ENCODE peak calls at places on chromosomes 11 and 22, in ten cellular contexts. J, E, F, Z, K, L, V, H, A and T are unnamed samples. For H3K4me1, the result is how much of the 10 kb centered on the place peaks cover.

GRCh38 chr11:57658023-57658361 is 430 bp downstream of the CLP1 start:
- DNase-seq in K (peak), L (no peak), A (no peak), V (no peak), E (no peak), F (no peak), Z (peak), H (no peak), J (no peak), T (no peak)

GRCh38 chr11:113446938-113447337 is 28.3 kb downstream of the DRD2 start:
- DNase-seq in Z (no peak), E (no peak), K (no peak), J (no peak), A (no peak), L (no peak), H (no peak), V (no peak), F (no peak), T (no peak)

GRCh38 chr22:34236527-34236926 is 316.3 kb upstream of the LARGE1 start:
- DNase-seq in J (no peak), H (no peak), V (no peak), A (no peak), K (no peak), F (no peak), L (peak), E (peak), Z (no peak), T (no peak)

GRCh38 chr11:129950319-129951034 is 52.2 kb downstream of the PRDM10 start:
- DNase-seq in H (no peak), F (peak), K (peak), A (peak), V (no peak), J (peak), Z (no peak), E (no peak), L (no peak), T (no peak)

GRCh38 chr11:96234866-96235441 is 108.0 kb downstream of the MAML2 start:
- DNase-seq in Z (no peak), K (peak), L (no peak), A (no peak), F (no peak), H (no peak), V (no peak), J (no peak), E (no peak), T (no peak)

GRCh38 chr11:35126000-35126878 is 12.7 kb upstream of the CD44 start:
- DNase-seq in Z (peak), J (no peak), E (no peak), H (no peak), V (no peak), F (no peak), L (no peak), K (no peak), A (no peak), T (no peak)

GRCh38 chr22:21673534-21674321 is 7.9 kb downstream of the PPIL2 start:
- DNase-seq in V (no peak), F (no peak), Z (no peak), K (no peak), E (no peak), L (no peak), H (no peak), A (no peak), J (no peak), T (no peak)

GRCh38 chr22:43142881-43143562 is at the start of gene MCAT:
- DNase-seq in L (peak), J (peak), E (peak), Z (peak), F (peak), K (peak), H (peak), A (peak), V (peak), T (peak)

GRCh38 chr22:45997077-45997774 is 20.3 kb upstream of the WNT7B start:
- DNase-seq in E (peak), Z (peak), F (peak), V (no peak), K (peak), A (peak), L (peak), H (peak), J (peak), T (no peak)

GRCh38 chr11:128716231-128716630 is 22.4 kb downstream of the FLI1 start:
- DNase-seq in V (no peak), K (peak), Z (no peak), H (no peak), J (no peak), F (no peak), A (no peak), L (no peak), E (no peak), T (no peak)

GRCh38 chr11:60887531-60887930 is 18.9 kb downstream of the PRPF19 start:
- DNase-seq in V (peak), J (no peak), A (peak), F (no peak), E (no peak), Z (peak), L (no peak), K (peak), H (no peak), T (no peak)

GRCh38 chr22:23908561-23909205 is 14.5 kb downstream of the MIF start:
- DNase-seq in F (no peak), E (no peak), A (no peak), V (no peak), J (no peak), L (no peak), Z (no peak), H (no peak), K (no peak), T (no peak)

GRCh38 chr11:124551189-124551588 is 7.7 kb upstream of the OR8B12 start:
- DNase-seq in Z (no peak), E (no peak), K (no peak), F (no peak), H (no peak), A (no peak), V (no peak), J (no peak), L (no peak), T (no peak)

GRCh38 chr22:33984211-33984610 is 63.9 kb upstream of the LARGE1 start:
- DNase-seq in Z (no peak), H (no peak), F (no peak), E (no peak), K (no peak), V (no peak), L (no peak), J (no peak), A (no peak), T (no peak)

GRCh38 chr22:46661221-46661851 is 41.1 kb downstream of the GRAMD4 start:
- DNase-seq in K (peak), L (no peak), E (peak), V (no peak), H (no peak), J (no peak), F (no peak), A (peak), Z (peak), T (peak)

GRCh38 chr11:125062196-125062930 is 742 bp upstream of the SLC37A2 start:
- DNase-seq in Z (no peak), V (no peak), H (no peak), J (no peak), F (no peak), K (peak), L (no peak), A (no peak), E (no peak), T (no peak)

GRCh38 chr11:118980191-118980881 is 8.8 kb downstream of the FOXR1 start:
- DNase-seq in J (peak), H (no peak), A (no peak), V (no peak), K (no peak), L (peak), F (peak), Z (no peak), E (peak), T (no peak)

GRCh38 chr11:14422052-14422813 is 63.2 kb upstream of the RRAS2 start:
- DNase-seq in Z (no peak), F (peak), J (peak), L (peak), K (peak), E (peak), V (peak), A (peak), H (peak), T (no peak)

GRCh38 chr11:110525883-110526282 is 96.1 kb downstream of the FDX1 start:
- DNase-seq in F (peak), H (no peak), V (no peak), Z (no peak), E (no peak), L (no peak), A (peak), J (peak), K (peak), T (no peak)

GRCh38 chr22:49269928-49270327 is 557.7 kb downstream of the BRD1 start:
- DNase-seq in A (no peak), J (no peak), L (no peak), E (no peak), Z (no peak), H (peak), V (no peak), K (no peak), F (peak), T (no peak)

GRCh38 chr11:78425436-78425835 is 7.8 kb upstream of the GAB2 start:
- DNase-seq in E (no peak), H (no peak), L (no peak), K (no peak), F (no peak), V (no peak), A (no peak), J (no peak), Z (no peak), T (no peak)

GRCh38 chr11:76445122-76446084 is 585 bp downstream of the EMSY start:
- DNase-seq in Z (peak), L (peak), H (peak), F (peak), A (peak), V (no peak), K (peak), E (peak), J (peak), T (peak)

GRCh38 chr11:92550411-92550810 is 325.8 kb downstream of the FAT3 start:
- DNase-seq in J (no peak), H (no peak), E (no peak), L (no peak), Z (no peak), F (no peak), A (no peak), K (no peak), V (peak), T (no peak)

GRCh38 chr11:70517996-70518907 is 119.9 kb downstream of the CTTN start:
- DNase-seq in Z (no peak), F (no peak), E (peak), J (no peak), A (peak), H (peak), V (no peak), L (no peak), K (peak), T (no peak)

GRCh38 chr11:6127881-6128280 is 20.4 kb downstream of the OR56B4 start:
- DNase-seq in L (no peak), Z (no peak), E (no peak), V (no peak), F (no peak), H (no peak), J (no peak), K (no peak), A (no peak), T (no peak)

GRCh38 chr11:126284829-126285228 is 1.9 kb downstream of the TIRAP start:
- DNase-seq in H (peak), L (no peak), Z (peak), K (peak), E (peak), V (no peak), J (peak), F (peak), A (peak), T (peak)

GRCh38 chr22:35154937-35155387 is 89.0 kb downstream of the ISX start:
- DNase-seq in K (peak), L (no peak), Z (peak), A (peak), F (no peak), E (peak), H (no peak), V (peak), J (peak), T (no peak)

GRCh38 chr22:40033586-40034380 is 39.0 kb downstream of the FAM83F start:
- DNase-seq in K (no peak), H (peak), E (no peak), L (no peak), V (no peak), Z (no peak), A (no peak), J (no peak), F (no peak), T (no peak)

GRCh38 chr22:47165998-47166397 is 403.5 kb downstream of the TBC1D22A start:
- DNase-seq in A (no peak), F (no peak), Z (no peak), H (peak), J (peak), K (no peak), L (no peak), V (no peak), E (no peak), T (no peak)

GRCh38 chr11:62048101-62048500 is 75.7 kb upstream of the INCENP start:
- DNase-seq in V (no peak), K (no peak), F (no peak), E (no peak), Z (no peak), L (no peak), A (no peak), H (no peak), J (no peak), T (no peak)

DNA sequence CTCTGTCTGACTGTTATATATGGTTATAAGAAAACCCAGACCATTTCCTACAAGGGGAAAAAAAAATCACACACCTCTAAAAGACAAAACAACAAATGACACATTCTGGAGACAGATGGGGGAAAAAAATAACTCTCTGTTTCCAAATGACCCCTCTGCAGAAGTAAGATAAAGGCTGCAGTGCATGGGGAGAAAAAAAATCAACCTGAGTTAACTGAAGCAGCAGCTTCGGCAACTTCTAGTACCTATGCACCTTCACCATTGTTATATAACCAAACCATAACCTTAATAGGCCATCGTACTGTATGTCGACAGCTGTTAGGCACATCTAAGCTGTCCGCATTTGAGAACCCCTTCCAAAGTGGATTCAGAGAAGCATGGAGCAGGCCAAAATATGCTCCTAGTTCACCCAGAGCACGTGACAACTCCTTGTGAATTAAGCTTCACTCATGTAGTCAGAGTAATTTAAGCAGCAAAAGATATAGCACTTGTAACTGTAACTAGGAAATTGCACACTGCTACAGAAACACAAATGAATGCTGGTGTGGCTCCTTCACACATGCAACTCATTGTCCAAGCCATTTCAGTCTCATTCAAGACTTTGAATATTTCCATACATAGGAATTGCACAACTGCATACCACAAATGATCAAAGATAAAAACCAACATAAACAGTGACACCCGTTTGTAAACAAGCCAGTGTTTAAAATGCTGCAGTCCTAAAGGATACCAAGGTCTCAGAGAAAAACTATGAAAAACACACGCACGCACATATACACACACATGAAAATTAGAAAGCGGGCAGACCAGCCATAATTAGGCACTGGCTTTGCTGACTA is 2.7 kb downstream of the SIK3 start:
- DNase-seq in A (peak), F (no peak), E (no peak), J (no peak), H (no peak), Z (no peak), V (no peak), K (peak), L (no peak), T (peak)
- H3K4me1 ChIP-seq in A (under half), F (under half), E (under half), J (under half), H (under half), Z (half or more), V (under half), K (under half), L (under half), T (half or more)

GRCh38 chr11:74954199-74954598 is 5.1 kb downstream of the SPCS2 start:
- DNase-seq in Z (no peak), L (no peak), E (no peak), A (no peak), V (no peak), H (no peak), F (no peak), J (no peak), K (no peak), T (no peak)
- H3K4me1 ChIP-seq in Z (under half), L (half or more), E (under half), A (under half), V (under half), H (under half), F (under half), J (under half), K (under half), T (under half)

DNA sequence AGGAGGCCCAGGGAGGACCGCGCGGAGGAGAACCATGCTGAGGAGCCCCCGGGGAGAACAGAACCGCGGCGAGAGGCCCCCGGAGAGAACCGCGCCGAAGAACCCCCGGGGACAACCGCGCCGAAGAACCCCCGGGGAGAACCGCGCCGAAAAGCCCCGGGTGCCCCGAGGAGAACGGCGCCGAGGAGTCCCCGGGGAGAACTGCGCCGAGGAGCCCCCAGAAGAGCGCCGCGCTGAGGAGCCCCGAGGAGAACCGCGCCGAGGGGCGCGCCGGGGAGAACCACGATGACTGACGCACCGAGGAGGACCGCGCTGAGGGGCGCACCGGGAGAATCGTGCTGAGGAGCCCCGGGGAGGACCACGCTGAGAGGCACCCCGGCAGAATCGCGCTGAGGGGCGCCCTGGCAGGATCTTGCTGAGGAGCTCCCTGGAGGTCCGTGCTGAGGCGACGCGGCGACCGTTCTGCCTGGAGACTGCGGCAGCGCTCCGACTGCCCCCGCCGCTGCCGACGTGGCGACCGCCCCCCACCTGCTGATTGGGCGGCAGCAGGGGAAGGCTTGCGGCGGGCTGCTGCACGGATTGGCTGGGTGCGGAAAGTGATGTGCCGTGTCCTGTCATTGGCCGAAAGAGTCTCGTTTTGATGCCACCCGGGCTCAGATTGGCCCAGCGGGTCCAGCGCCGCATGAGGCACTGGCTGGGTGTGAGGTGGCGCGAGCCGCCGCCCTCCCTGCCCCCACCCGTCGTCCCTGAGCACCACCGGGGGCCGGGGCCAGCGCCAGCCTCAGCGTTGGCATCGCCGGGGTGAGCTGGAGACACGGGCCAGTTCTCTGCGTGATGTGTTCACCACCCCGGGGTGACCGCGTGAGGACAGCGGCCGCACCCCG is at the start of gene KCNQ1OT1:
- DNase-seq in A (peak), F (peak), V (no peak), H (peak), E (peak), L (peak), Z (peak), K (peak), J (peak), T (peak)
- H3K4me1 ChIP-seq in A (under half), F (under half), V (under half), H (under half), E (under half), L (under half), Z (under half), K (under half), J (under half), T (under half)

DNA sequence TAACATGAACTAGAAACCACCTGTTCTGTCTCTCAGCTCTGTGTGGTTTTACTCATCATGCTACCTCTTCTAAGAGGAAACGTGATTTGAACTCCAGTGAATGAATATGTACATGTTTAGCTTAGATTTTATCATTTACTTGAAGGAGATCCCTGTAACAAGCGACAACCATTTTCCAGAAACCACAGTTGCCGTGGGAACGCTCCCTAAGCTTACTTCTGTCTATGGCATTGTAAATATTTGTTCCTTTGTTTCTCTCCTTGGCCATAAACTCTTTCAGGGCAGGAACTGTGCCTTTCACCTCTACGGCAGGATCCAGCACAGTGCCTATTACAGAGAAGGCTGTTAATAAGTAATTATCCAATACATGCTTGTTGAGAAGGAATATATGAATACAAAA is 17.1 kb upstream of the TPH1 start:
- DNase-seq in K (peak), J (no peak), V (no peak), F (no peak), Z (no peak), L (no peak), A (no peak), H (no peak), E (no peak), T (no peak)
- H3K4me1 ChIP-seq in K (under half), J (under half), V (under half), F (under half), Z (under half), L (under half), A (under half), H (under half), E (under half), T (under half)

GRCh38 chr11:44860967-44861828 is 89.5 kb downstream of the TP53I11 start:
- DNase-seq in L (no peak), K (no peak), A (no peak), H (no peak), F (no peak), E (no peak), V (no peak), J (no peak), Z (no peak), T (no peak)

GRCh38 chr11:44860346-44860745 is 90.3 kb downstream of the TP53I11 start:
- DNase-seq in V (no peak), J (no peak), A (no peak), H (no peak), Z (no peak), E (no peak), K (no peak), F (no peak), L (no peak), T (no peak)

GRCh38 chr11:44863231-44863630 is 87.5 kb downstream of the TP53I11 start:
- DNase-seq in A (no peak), L (no peak), E (no peak), H (no peak), Z (no peak), J (no peak), V (no peak), K (no peak), F (no peak), T (no peak)

GRCh38 chr11:44861829-44862545 is 88.7 kb downstream of the TP53I11 start:
- DNase-seq in J (peak), F (peak), L (peak), K (peak), Z (peak), V (peak), A (peak), E (peak), H (peak), T (peak)

DNA sequence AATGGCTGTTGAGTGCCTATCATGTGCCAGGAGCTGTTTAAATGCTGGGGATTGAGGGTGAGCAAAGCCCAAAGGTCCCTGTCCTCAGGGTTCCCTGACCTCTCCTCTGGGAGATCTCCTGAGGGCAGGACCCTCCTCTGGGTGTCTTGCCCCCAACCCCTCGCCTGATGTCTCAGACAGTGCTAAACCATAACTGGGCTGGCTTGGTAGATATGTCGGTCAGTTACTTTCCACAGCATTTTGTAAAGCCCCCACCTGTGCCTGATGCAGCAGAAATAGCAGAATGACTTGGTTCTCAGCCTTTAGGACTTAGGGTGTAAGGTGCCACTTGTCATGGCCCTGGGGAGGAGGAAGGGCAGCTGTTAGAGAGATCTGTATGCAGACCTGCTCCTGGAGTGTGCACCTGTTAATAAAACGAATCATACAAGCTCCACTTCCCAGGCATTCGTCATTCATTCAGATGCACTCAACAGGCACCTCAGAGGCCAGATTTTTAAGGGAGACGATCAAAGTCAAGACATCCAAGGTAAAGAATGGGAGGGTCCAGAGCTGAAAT is 88.1 kb downstream of the TP53I11 start:
- DNase-seq in V (no peak), J (no peak), F (no peak), K (no peak), Z (no peak), L (no peak), A (no peak), E (no peak), H (no peak), T (no peak)
- H3K4me1 ChIP-seq in V (under half), J (under half), F (under half), K (under half), Z (under half), L (under half), A (under half), E (under half), H (under half), T (under half)

GRCh38 chr11:3861698-3862097 is 6.2 kb downstream of the STIM1 start:
- DNase-seq in H (no peak), Z (peak), K (no peak), F (no peak), V (no peak), E (no peak), A (no peak), L (no peak), J (no peak), T (no peak)
- H3K4me1 ChIP-seq in H (under half), Z (half or more), K (under half), F (half or more), V (under half), E (under half), A (under half), L (half or more), J (under half), T (half or more)